ENCODE peak calls at places on chromosome 11, in four cellular contexts. T is WTC11, D is GM12878, Q is SK-N-SH. U is an unnamed sample.

GRCh38 chr11:95092549-95093324 is 3.1 kb downstream of the ENDOD1 start:
- DNase-seq in T (no peak), D (no peak), Q (peak), U (peak)

GRCh38 chr11:65867284-65868071 is 5.1 kb downstream of the EFEMP2 start:
- DNase-seq in D (no peak), Q (peak), T (peak), U (peak)

GRCh38 chr11:95108159-95108611 is 18.5 kb downstream of the ENDOD1 start:
- DNase-seq in Q (no peak), T (no peak), D (no peak), U (no peak)

GRCh38 chr11:6617315-6617781 is 1.9 kb downstream of the TPP1 start:
- DNase-seq in T (no peak), Q (no peak), D (no peak), U (no peak)

GRCh38 chr11:107740256-107740655 is 28.4 kb upstream of the SLN start:
- DNase-seq in T (no peak), Q (no peak), D (no peak), U (no peak)

GRCh38 chr11:19605500-19606371 is 106.9 kb upstream of the NAV2 start:
- DNase-seq in D (no peak), T (no peak), Q (no peak), U (no peak)

GRCh38 chr11:536841-537621 is at the start of gene LRRC56:
- DNase-seq in Q (no peak), D (peak), T (peak), U (peak)

GRCh38 chr11:106961518-106961917 is 56.8 kb downstream of the GUCY1A2 start:
- DNase-seq in T (no peak), Q (no peak), D (no peak), U (no peak)

GRCh38 chr11:103091024-103091423 is 936 bp downstream of the DCUN1D5 start:
- DNase-seq in T (no peak), Q (peak), D (no peak), U (peak)

GRCh38 chr11:88012456-88012855 is 162.8 kb downstream of the RAB38 start:
- DNase-seq in T (no peak), Q (no peak), D (no peak), U (no peak)

GRCh38 chr11:64876835-64877341 is 1.5 kb downstream of the EHD1 start:
- DNase-seq in T (no peak), Q (no peak), D (no peak), U (no peak)

GRCh38 chr11:117884994-117885393 is 8.5 kb upstream of the FXYD6 start:
- DNase-seq in T (no peak), D (no peak), Q (no peak), U (no peak)

GRCh38 chr11:61602775-61603569 is 22.1 kb upstream of the SYT7 start:
- DNase-seq in T (no peak), D (no peak), Q (peak), U (peak)

GRCh38 chr11:64518928-64519327 is 72.1 kb upstream of the SLC22A12 start:
- DNase-seq in Q (no peak), T (no peak), D (no peak), U (no peak)

GRCh38 chr11:111351374-111352081 is 27.5 kb downstream of the POU2AF1 start:
- DNase-seq in T (no peak), Q (no peak), D (no peak), U (no peak)

GRCh38 chr11:117684111-117684510 is 112.9 kb downstream of the DSCAML1 start:
- DNase-seq in T (no peak), D (no peak), Q (no peak), U (no peak)

GRCh38 chr11:42770444-42771065 is 541.2 kb upstream of the API5 start:
- DNase-seq in Q (peak), T (peak), D (no peak), U (peak)

GRCh38 chr11:90135016-90135415 is 553 bp downstream of the NAALAD2 start:
- DNase-seq in D (no peak), Q (no peak), T (no peak), U (no peak)

GRCh38 chr11:40513281-40513680 is 946.2 kb downstream of the LRRC4C start:
- DNase-seq in T (no peak), Q (no peak), D (no peak), U (no peak)

GRCh38 chr11:123549901-123550619 is 104.4 kb downstream of the SCN3B start:
- DNase-seq in T (no peak), Q (no peak), D (no peak), U (no peak)

GRCh38 chr11:115848080-115848479 is 343.9 kb upstream of the CADM1 start:
- DNase-seq in Q (no peak), T (no peak), D (no peak), U (no peak)

GRCh38 chr11:110468095-110468494 is 38.3 kb downstream of the FDX1 start:
- DNase-seq in Q (no peak), D (no peak), T (no peak), U (no peak)

GRCh38 chr11:95081010-95081409 is 8.6 kb upstream of the ENDOD1 start:
- DNase-seq in D (no peak), T (no peak), Q (no peak), U (no peak)

GRCh38 chr11:93330446-93330984 is at the start of gene DEUP1:
- DNase-seq in Q (peak), T (peak), D (no peak), U (peak)

GRCh38 chr11:6705905-6706535 is 22.9 kb upstream of the MRPL17 start:
- DNase-seq in T (peak), D (no peak), Q (peak), U (peak)

GRCh38 chr11:20035701-20036601 is 124.3 kb downstream of the DBX1 start:
- DNase-seq in T (no peak), D (no peak), Q (no peak), U (no peak)

GRCh38 chr11:124174001-124174400 is 9.1 kb upstream of the OR10D3 start:
- DNase-seq in Q (no peak), D (no peak), T (no peak), U (peak)

GRCh38 chr11:31340903-31341572 is 28.5 kb downstream of the DCDC1 start:
- DNase-seq in Q (peak), T (peak), D (no peak), U (peak)

GRCh38 chr11:63508009-63508408 is 2.1 kb downstream of the LGALS12 start:
- DNase-seq in D (no peak), Q (peak), T (peak), U (peak)

GRCh38 chr11:111602865-111603632 is 800 bp downstream of the SIK2 start:
- DNase-seq in Q (peak), T (peak), D (no peak), U (peak)

GRCh38 chr11:7536102-7536501 is 22.3 kb downstream of the PPFIBP2 start:
- DNase-seq in D (no peak), T (peak), Q (peak), U (peak)

GRCh38 chr11:73390601-73391565 is 14.7 kb downstream of the RELT start:
- DNase-seq in T (no peak), D (no peak), Q (no peak), U (no peak)

GRCh38 chr11:125950696-125951645 is 5.1 kb downstream of the VSIG10L2 start:
- DNase-seq in Q (peak), D (no peak), T (no peak), U (no peak)

GRCh38 chr11:133809525-133810178 is 35.7 kb downstream of the SPATA19 start:
- DNase-seq in D (no peak), Q (no peak), T (no peak), U (no peak)

GRCh38 chr11:46391186-46391577 is 394 bp downstream of the CHRM4 start:
- DNase-seq in T (no peak), Q (peak), D (no peak), U (no peak)

GRCh38 chr11:75579841-75580240 is 17.8 kb downstream of the SERPINH1 start:
- DNase-seq in Q (no peak), T (no peak), D (no peak), U (no peak)

GRCh38 chr11:12404461-12404860 is 27.1 kb downstream of the PARVA start:
- DNase-seq in Q (no peak), D (no peak), T (no peak), U (no peak)

GRCh38 chr11:73393479-73394415 is 17.5 kb downstream of the RELT start:
- DNase-seq in Q (peak), D (no peak), T (peak), U (peak)

GRCh38 chr11:128548655-128549255 is 38.6 kb downstream of the ETS1 start:
- DNase-seq in Q (peak), T (peak), D (no peak), U (no peak)
- TF ChIP-seq USF1 in Q (no peak), T (no peak), D (no peak), U (no peak)

DNA sequence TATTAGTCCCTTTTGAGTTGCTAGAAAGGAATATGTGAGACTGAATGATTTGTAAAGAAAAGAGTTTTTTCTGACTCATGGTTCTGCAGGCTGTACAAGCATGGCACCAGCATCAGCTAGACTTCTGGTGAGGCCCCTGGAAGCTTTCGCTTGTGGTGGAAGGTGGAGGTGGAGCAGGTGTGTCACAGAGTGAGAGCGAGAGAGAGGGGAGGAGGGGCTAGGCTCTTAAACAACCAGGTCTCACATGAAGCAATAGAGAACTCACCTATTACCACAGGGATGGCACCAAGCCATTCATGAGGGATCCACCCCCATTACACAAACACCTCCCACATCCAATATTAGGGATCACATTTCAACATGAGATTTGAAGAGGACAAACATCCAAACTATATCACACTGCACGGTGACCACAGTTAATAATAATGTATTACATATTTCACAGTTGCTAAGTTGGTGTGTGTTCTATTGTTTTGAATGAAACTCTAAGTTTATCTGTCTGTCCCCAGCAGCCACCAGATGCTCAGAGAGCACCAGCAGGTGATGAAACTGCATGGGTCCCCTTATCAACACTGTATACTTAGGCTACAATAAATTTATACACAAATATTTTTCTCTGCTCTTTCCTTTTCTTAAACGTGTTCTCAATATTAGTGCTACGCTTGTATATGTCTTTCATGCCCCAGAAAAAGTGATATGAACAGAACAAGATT is 14.1 kb downstream of the ZFP91 start:
- DNase-seq in D (no peak), Q (no peak), T (no peak), U (no peak)
- TF ChIP-seq USF1 in D (no peak), Q (no peak), T (no peak), U (no peak)

GRCh38 chr11:69487849-69488542 is 6.5 kb downstream of the LINC01488 start:
- DNase-seq in Q (no peak), D (no peak), T (no peak), U (no peak)
- TF ChIP-seq USF1 in Q (no peak), D (no peak), T (no peak), U (no peak)

GRCh38 chr11:113241190-113242051 is 73.0 kb upstream of the TTC12 start:
- DNase-seq in D (no peak), Q (peak), T (no peak), U (no peak)

GRCh38 chr11:113242060-113242459 is 72.3 kb upstream of the TTC12 start:
- DNase-seq in Q (no peak), T (no peak), D (no peak), U (no peak)

GRCh38 chr11:113245216-113245615 is 69.2 kb upstream of the TTC12 start:
- DNase-seq in Q (no peak), D (no peak), T (no peak), U (no peak)

GRCh38 chr11:113240790-113241189 is 73.6 kb upstream of the TTC12 start:
- DNase-seq in Q (no peak), D (no peak), T (no peak), U (no peak)

GRCh38 chr11:113242767-113243397 is 71.5 kb upstream of the TTC12 start:
- DNase-seq in D (no peak), Q (no peak), T (no peak), U (no peak)
- TF ChIP-seq USF1 in D (no peak), Q (no peak), T (no peak), U (no peak)

DNA sequence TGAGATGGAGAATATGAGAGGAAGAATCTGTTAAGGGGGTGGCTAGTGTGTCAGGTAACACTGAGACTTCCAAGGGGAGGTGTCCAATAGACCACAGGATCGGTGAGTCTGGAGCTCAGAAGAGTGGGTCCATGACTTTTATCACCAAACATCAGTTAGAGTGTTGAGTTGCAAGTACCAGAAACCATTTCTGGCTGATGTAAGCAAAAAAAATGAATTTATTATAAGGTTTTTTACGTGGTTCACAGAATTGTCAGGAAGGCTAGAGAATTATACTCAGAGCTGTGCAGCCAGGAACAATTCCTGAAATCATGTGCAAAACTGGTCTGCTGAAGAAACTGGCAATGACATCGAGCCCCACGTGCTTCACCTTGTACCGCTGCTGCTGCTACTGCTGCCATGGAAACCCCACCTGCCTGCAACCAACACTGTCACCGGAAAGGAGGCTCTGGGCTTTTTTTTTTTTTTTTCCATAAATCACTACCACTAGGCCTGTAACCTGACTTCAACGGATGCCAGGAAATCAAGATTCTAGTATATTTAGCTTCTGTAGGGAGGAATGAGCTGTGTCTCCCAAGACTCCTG is 16.6 kb upstream of the STK33 start:
- DNase-seq in T (no peak), D (no peak), Q (no peak), U (no peak)
- TF ChIP-seq USF1 in T (no peak), D (peak), Q (no peak), U (no peak)

U was measured in K562.